ENCODE peak calls at places on chromosomes 4 and X, in eight cellular contexts. One of them, this sample, is unnamed. For H3K4me1, the result is how much of the 10 kb centered on the place peaks cover.

GRCh38 chr4:93897559-93897958 is 69.0 kb downstream of the ATOH1 start:
- DNase-seq in CD4-positive, alpha-beta memory T cell: no peak
- DNase-seq in suprapubic skin: no peak
- DNase-seq in stomach: no peak
- DNase-seq in A673: peak
- DNase-seq in naive thymus-derived CD4-positive, alpha-beta T cell: no peak
- DNase-seq in hepatocyte: peak
- DNase-seq in sigmoid colon: no peak
- DNase-seq in this sample: no peak

GRCh38 chr4:2741626-2742025 is 14.5 kb downstream of the TNIP2 start:
- DNase-seq in CD4-positive, alpha-beta memory T cell: no peak
- DNase-seq in suprapubic skin: no peak
- DNase-seq in stomach: no peak
- DNase-seq in A673: no peak
- DNase-seq in naive thymus-derived CD4-positive, alpha-beta T cell: no peak
- DNase-seq in hepatocyte: no peak
- DNase-seq in sigmoid colon: no peak
- DNase-seq in this sample: no peak

GRCh38 chr4:179595671-179596410 is 2153.6 kb upstream of the AGA start:
- DNase-seq in CD4-positive, alpha-beta memory T cell: no peak
- DNase-seq in suprapubic skin: no peak
- DNase-seq in stomach: no peak
- DNase-seq in A673: no peak
- DNase-seq in naive thymus-derived CD4-positive, alpha-beta T cell: no peak
- DNase-seq in hepatocyte: no peak
- DNase-seq in sigmoid colon: no peak
- DNase-seq in this sample: no peak

GRCh38 chrX:13369541-13370140 is 49.8 kb upstream of the ATXN3L start:
- DNase-seq in CD4-positive, alpha-beta memory T cell: no peak
- DNase-seq in suprapubic skin: no peak
- DNase-seq in stomach: no peak
- DNase-seq in A673: peak
- DNase-seq in naive thymus-derived CD4-positive, alpha-beta T cell: no peak
- DNase-seq in hepatocyte: no peak
- DNase-seq in sigmoid colon: no peak
- DNase-seq in this sample: no peak

GRCh38 chr4:166064706-166065105 is 191.7 kb downstream of the TLL1 start:
- DNase-seq in CD4-positive, alpha-beta memory T cell: no peak
- DNase-seq in suprapubic skin: no peak
- DNase-seq in stomach: no peak
- DNase-seq in A673: no peak
- DNase-seq in naive thymus-derived CD4-positive, alpha-beta T cell: no peak
- DNase-seq in hepatocyte: no peak
- DNase-seq in sigmoid colon: no peak
- DNase-seq in this sample: no peak

GRCh38 chrX:51837926-51838325 is 55.5 kb upstream of the MAGED1 start:
- DNase-seq in CD4-positive, alpha-beta memory T cell: no peak
- DNase-seq in suprapubic skin: peak
- DNase-seq in stomach: peak
- DNase-seq in A673: peak
- DNase-seq in naive thymus-derived CD4-positive, alpha-beta T cell: no peak
- DNase-seq in hepatocyte: peak
- DNase-seq in sigmoid colon: peak
- DNase-seq in this sample: peak

GRCh38 chr4:145446184-145446583 is 35.5 kb upstream of the SMAD1 start:
- DNase-seq in CD4-positive, alpha-beta memory T cell: no peak
- DNase-seq in suprapubic skin: no peak
- DNase-seq in stomach: no peak
- DNase-seq in A673: no peak
- DNase-seq in naive thymus-derived CD4-positive, alpha-beta T cell: no peak
- DNase-seq in hepatocyte: no peak
- DNase-seq in sigmoid colon: no peak
- DNase-seq in this sample: no peak

GRCh38 chr4:40576651-40577480 is 52.8 kb downstream of the RBM47 start:
- DNase-seq in CD4-positive, alpha-beta memory T cell: no peak
- DNase-seq in suprapubic skin: peak
- DNase-seq in stomach: peak
- DNase-seq in A673: no peak
- DNase-seq in naive thymus-derived CD4-positive, alpha-beta T cell: no peak
- DNase-seq in hepatocyte: peak
- DNase-seq in sigmoid colon: peak
- DNase-seq in this sample: no peak

GRCh38 chrX:154485150-154486051 is 1.0 kb downstream of the UBL4A start:
- DNase-seq in CD4-positive, alpha-beta memory T cell: no peak
- DNase-seq in suprapubic skin: no peak
- DNase-seq in stomach: no peak
- DNase-seq in A673: no peak
- DNase-seq in naive thymus-derived CD4-positive, alpha-beta T cell: no peak
- DNase-seq in hepatocyte: no peak
- DNase-seq in sigmoid colon: peak
- DNase-seq in this sample: no peak

GRCh38 chr4:100093091-100093866 is 97.0 kb downstream of the DDIT4L start:
- DNase-seq in CD4-positive, alpha-beta memory T cell: peak
- DNase-seq in suprapubic skin: peak
- DNase-seq in stomach: peak
- DNase-seq in A673: peak
- DNase-seq in naive thymus-derived CD4-positive, alpha-beta T cell: peak
- DNase-seq in hepatocyte: peak
- DNase-seq in sigmoid colon: peak
- DNase-seq in this sample: peak

GRCh38 chr4:74451214-74451661 is 6.3 kb downstream of the AREG start:
- DNase-seq in CD4-positive, alpha-beta memory T cell: no peak
- DNase-seq in suprapubic skin: no peak
- DNase-seq in stomach: no peak
- DNase-seq in A673: peak
- DNase-seq in naive thymus-derived CD4-positive, alpha-beta T cell: no peak
- DNase-seq in hepatocyte: no peak
- DNase-seq in sigmoid colon: no peak
- DNase-seq in this sample: no peak

GRCh38 chrX:112051546-112051945 is 31.0 kb downstream of the TRPC5 start:
- DNase-seq in CD4-positive, alpha-beta memory T cell: no peak
- DNase-seq in suprapubic skin: no peak
- DNase-seq in stomach: no peak
- DNase-seq in A673: no peak
- DNase-seq in naive thymus-derived CD4-positive, alpha-beta T cell: no peak
- DNase-seq in hepatocyte: no peak
- DNase-seq in sigmoid colon: no peak
- DNase-seq in this sample: no peak

GRCh38 chr4:165360041-165360782 is 18.6 kb upstream of the CPE start:
- DNase-seq in CD4-positive, alpha-beta memory T cell: no peak
- DNase-seq in suprapubic skin: no peak
- DNase-seq in stomach: no peak
- DNase-seq in A673: no peak
- DNase-seq in naive thymus-derived CD4-positive, alpha-beta T cell: no peak
- DNase-seq in hepatocyte: no peak
- DNase-seq in sigmoid colon: no peak
- DNase-seq in this sample: no peak

GRCh38 chrX:29042341-29042740 is 455.1 kb downstream of the IL1RAPL1 start:
- DNase-seq in CD4-positive, alpha-beta memory T cell: no peak
- DNase-seq in suprapubic skin: no peak
- DNase-seq in stomach: no peak
- DNase-seq in A673: no peak
- DNase-seq in naive thymus-derived CD4-positive, alpha-beta T cell: no peak
- DNase-seq in hepatocyte: no peak
- DNase-seq in sigmoid colon: no peak
- DNase-seq in this sample: no peak

GRCh38 chr4:3013839-3014350 is 50.5 kb downstream of the GRK4 start:
- DNase-seq in CD4-positive, alpha-beta memory T cell: no peak
- DNase-seq in suprapubic skin: no peak
- DNase-seq in stomach: peak
- DNase-seq in A673: no peak
- DNase-seq in naive thymus-derived CD4-positive, alpha-beta T cell: no peak
- DNase-seq in hepatocyte: peak
- DNase-seq in sigmoid colon: no peak
- DNase-seq in this sample: peak

GRCh38 chrX:99914676-99915075 is 495.4 kb downstream of the PCDH19 start:
- DNase-seq in CD4-positive, alpha-beta memory T cell: no peak
- DNase-seq in suprapubic skin: no peak
- DNase-seq in stomach: no peak
- DNase-seq in A673: no peak
- DNase-seq in naive thymus-derived CD4-positive, alpha-beta T cell: no peak
- DNase-seq in hepatocyte: no peak
- DNase-seq in sigmoid colon: no peak
- DNase-seq in this sample: no peak

DNA sequence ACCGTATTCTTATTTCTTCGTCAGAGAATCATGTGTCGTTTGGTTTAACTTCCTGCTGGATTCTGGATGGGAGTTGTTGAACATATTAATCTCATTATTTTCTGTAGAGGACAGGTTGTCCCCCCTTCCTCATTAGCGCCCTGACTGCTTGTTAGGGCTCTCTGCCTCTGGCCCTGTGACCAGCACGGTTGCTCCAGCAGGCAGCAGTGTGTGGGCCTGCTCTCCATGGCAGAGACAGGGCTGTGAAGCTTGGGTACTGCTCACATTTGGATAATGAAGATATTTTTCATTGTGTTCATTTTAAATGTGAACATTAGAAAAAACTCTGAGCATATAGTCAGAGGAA is 102.7 kb downstream of the KLHL8 start:
- DNase-seq in CD4-positive, alpha-beta memory T cell: no peak
- DNase-seq in suprapubic skin: no peak
- DNase-seq in stomach: no peak
- DNase-seq in A673: no peak
- DNase-seq in naive thymus-derived CD4-positive, alpha-beta T cell: no peak
- DNase-seq in hepatocyte: no peak
- DNase-seq in sigmoid colon: no peak
- DNase-seq in this sample: no peak
- H3K4me3 ChIP-seq in CD4-positive, alpha-beta memory T cell: no peak
- H3K4me3 ChIP-seq in suprapubic skin: no peak
- H3K4me3 ChIP-seq in stomach: no peak
- H3K4me3 ChIP-seq in A673: no peak
- H3K4me3 ChIP-seq in naive thymus-derived CD4-positive, alpha-beta T cell: no peak
- H3K4me3 ChIP-seq in hepatocyte: no peak
- H3K4me3 ChIP-seq in sigmoid colon: no peak
- H3K4me3 ChIP-seq in this sample: no peak

DNA sequence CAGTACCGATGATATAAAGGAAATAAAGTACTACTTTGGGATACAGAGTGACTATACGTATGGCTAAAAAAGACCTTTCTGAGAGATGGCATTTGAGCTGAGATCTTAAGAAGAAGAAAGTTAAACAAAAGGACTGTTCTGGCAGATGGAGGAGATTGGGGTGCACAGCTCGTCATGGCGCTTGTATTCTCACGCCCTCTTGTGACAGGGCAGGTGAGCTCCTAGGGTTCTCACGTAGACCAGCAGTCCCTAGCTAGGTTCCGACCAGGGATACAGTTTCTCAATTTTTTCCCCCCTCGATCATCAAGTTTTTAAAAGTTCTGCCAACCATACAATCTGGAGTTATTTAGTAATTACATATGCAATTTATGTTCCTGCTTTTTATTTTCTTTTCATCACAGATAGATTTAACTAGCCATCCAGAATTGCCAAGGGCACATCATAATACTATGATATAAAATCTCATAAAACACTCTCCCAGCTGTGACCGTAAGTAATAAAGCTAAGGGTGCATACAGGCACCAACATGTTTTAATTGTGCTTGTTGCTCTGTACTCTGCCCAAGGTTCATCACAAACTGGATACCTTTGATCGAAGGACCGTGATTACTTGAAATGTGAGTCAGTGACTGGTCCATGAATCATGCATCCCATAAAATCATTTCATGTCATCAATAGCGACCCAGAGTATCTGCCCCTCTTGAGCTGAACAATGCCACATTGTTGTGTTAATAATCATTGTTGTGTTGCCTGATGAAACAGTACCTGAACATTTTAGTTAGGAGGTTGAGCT is 69.4 kb upstream of the ZNF518B start:
- DNase-seq in CD4-positive, alpha-beta memory T cell: no peak
- DNase-seq in suprapubic skin: no peak
- DNase-seq in stomach: no peak
- DNase-seq in A673: no peak
- DNase-seq in naive thymus-derived CD4-positive, alpha-beta T cell: no peak
- DNase-seq in hepatocyte: no peak
- DNase-seq in sigmoid colon: no peak
- DNase-seq in this sample: no peak
- H3K4me1 ChIP-seq in CD4-positive, alpha-beta memory T cell: under half
- H3K4me1 ChIP-seq in suprapubic skin: under half
- H3K4me1 ChIP-seq in stomach: under half
- H3K4me1 ChIP-seq in A673: under half
- H3K4me1 ChIP-seq in naive thymus-derived CD4-positive, alpha-beta T cell: under half
- H3K4me1 ChIP-seq in hepatocyte: under half
- H3K4me1 ChIP-seq in sigmoid colon: under half
- H3K4me1 ChIP-seq in this sample: under half

DNA sequence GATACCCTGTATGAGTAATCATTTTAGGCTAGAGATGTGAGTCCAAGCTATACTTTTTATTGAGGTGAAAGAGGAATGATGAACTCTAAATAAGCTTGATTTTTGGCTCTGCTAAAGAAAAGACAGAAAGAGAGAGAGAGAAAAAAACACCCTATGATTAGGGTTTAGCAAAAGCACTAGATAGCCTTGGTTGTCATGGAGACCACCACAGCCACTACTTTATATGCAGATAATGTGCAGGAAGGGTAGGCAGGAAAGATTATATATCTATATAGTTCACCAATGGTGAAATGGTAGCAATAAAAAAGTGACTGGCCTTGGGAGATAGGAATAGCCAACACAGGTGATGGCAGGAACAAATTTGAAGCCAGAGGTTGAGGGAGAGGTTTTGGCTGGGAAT is 69.9 kb upstream of the CAMK2D start:
- DNase-seq in CD4-positive, alpha-beta memory T cell: no peak
- DNase-seq in suprapubic skin: no peak
- DNase-seq in stomach: no peak
- DNase-seq in A673: no peak
- DNase-seq in naive thymus-derived CD4-positive, alpha-beta T cell: no peak
- DNase-seq in hepatocyte: no peak
- DNase-seq in sigmoid colon: no peak
- DNase-seq in this sample: no peak
- H3K4me3 ChIP-seq in CD4-positive, alpha-beta memory T cell: no peak
- H3K4me3 ChIP-seq in suprapubic skin: no peak
- H3K4me3 ChIP-seq in stomach: no peak
- H3K4me3 ChIP-seq in A673: no peak
- H3K4me3 ChIP-seq in naive thymus-derived CD4-positive, alpha-beta T cell: no peak
- H3K4me3 ChIP-seq in hepatocyte: no peak
- H3K4me3 ChIP-seq in sigmoid colon: no peak
- H3K4me3 ChIP-seq in this sample: no peak

DNA sequence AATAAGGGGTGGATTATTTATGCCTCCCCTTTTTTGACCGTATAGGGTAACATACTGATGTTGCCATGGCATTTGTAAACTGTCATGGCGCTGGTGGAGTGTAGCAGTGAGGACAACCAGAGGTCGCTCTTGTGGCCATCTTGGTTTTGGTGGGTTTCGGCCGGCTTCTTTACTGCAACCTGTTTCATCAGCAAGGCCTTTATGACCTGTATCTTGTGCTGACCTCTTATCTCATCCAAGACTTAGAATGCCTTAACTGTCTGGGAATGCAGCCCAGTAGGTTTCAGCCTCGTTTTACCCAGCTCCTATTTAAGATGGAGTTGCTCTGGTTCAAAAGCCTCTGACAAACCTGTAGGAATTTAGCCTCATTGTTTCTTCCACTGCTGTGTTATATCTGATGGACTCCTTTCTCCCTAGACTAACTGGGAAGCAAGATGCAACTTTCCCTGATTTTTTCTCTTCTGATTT is 71.4 kb downstream of the TMEM131L start:
- DNase-seq in CD4-positive, alpha-beta memory T cell: no peak
- DNase-seq in suprapubic skin: no peak
- DNase-seq in stomach: no peak
- DNase-seq in A673: no peak
- DNase-seq in naive thymus-derived CD4-positive, alpha-beta T cell: no peak
- DNase-seq in hepatocyte: no peak
- DNase-seq in sigmoid colon: no peak
- DNase-seq in this sample: no peak
- H3K4me1 ChIP-seq in CD4-positive, alpha-beta memory T cell: half or more
- H3K4me1 ChIP-seq in suprapubic skin: under half
- H3K4me1 ChIP-seq in stomach: half or more
- H3K4me1 ChIP-seq in A673: under half
- H3K4me1 ChIP-seq in naive thymus-derived CD4-positive, alpha-beta T cell: under half
- H3K4me1 ChIP-seq in hepatocyte: under half
- H3K4me1 ChIP-seq in sigmoid colon: under half
- H3K4me1 ChIP-seq in this sample: under half

GRCh38 chrX:116462843-116463242 is at the start of gene CT83:
- DNase-seq in CD4-positive, alpha-beta memory T cell: no peak
- DNase-seq in suprapubic skin: no peak
- DNase-seq in stomach: no peak
- DNase-seq in A673: no peak
- DNase-seq in naive thymus-derived CD4-positive, alpha-beta T cell: no peak
- DNase-seq in hepatocyte: no peak
- DNase-seq in sigmoid colon: no peak
- DNase-seq in this sample: no peak
- H3K4me3 ChIP-seq in CD4-positive, alpha-beta memory T cell: no peak
- H3K4me3 ChIP-seq in suprapubic skin: no peak
- H3K4me3 ChIP-seq in stomach: no peak
- H3K4me3 ChIP-seq in A673: no peak
- H3K4me3 ChIP-seq in naive thymus-derived CD4-positive, alpha-beta T cell: no peak
- H3K4me3 ChIP-seq in hepatocyte: no peak
- H3K4me3 ChIP-seq in sigmoid colon: no peak
- H3K4me3 ChIP-seq in this sample: no peak